ENCODE peak calls at places on chromosomes 2 and 18, in ten cellular contexts. One of them, this sample, is unnamed.

GRCh38 chr2:39516347-39517101 is 79.4 kb upstream of the MAP4K3 start:
- DNase-seq in activated T-helper 1 cell treated with anti-CD3 and anti-CD28 coated beads, Interleukin-12 subunit alpha, Interleukin-12 subunit beta, Interleukin-2, Interleukin-4 antibody, amounts not matched to agents 30 ng/mL and 10 ng/mL and 1 ng/mL, durations not matched to agents 14 hours and 24 hours and 36 hours: no peak
- DNase-seq in NCI-H1436 treated with DMSO at 0.1 percent for 48 hours: no peak
- DNase-seq in CD4-positive, alpha-beta T cell: no peak
- DNase-seq in AG09309: no peak
- DNase-seq in prostate gland: peak
- DNase-seq in body of pancreas: peak
- DNase-seq in HEK293T: no peak
- DNase-seq in T-helper 9 cell: no peak
- DNase-seq in Panc1: no peak
- DNase-seq in this sample: peak

GRCh38 chr2:134218928-134219707 is 34.8 kb upstream of the MGAT5 start:
- DNase-seq in activated T-helper 1 cell treated with anti-CD3 and anti-CD28 coated beads, Interleukin-12 subunit alpha, Interleukin-12 subunit beta, Interleukin-2, Interleukin-4 antibody, amounts not matched to agents 30 ng/mL and 10 ng/mL and 1 ng/mL, durations not matched to agents 14 hours and 24 hours and 36 hours: peak
- DNase-seq in NCI-H1436 treated with DMSO at 0.1 percent for 48 hours: no peak
- DNase-seq in CD4-positive, alpha-beta T cell: peak
- DNase-seq in AG09309: no peak
- DNase-seq in prostate gland: no peak
- DNase-seq in body of pancreas: peak
- DNase-seq in HEK293T: no peak
- DNase-seq in T-helper 9 cell: peak
- DNase-seq in Panc1: no peak
- DNase-seq in this sample: no peak

GRCh38 chr2:222946700-222947278 is 86.0 kb downstream of the ACSL3 start:
- DNase-seq in activated T-helper 1 cell treated with anti-CD3 and anti-CD28 coated beads, Interleukin-12 subunit alpha, Interleukin-12 subunit beta, Interleukin-2, Interleukin-4 antibody, amounts not matched to agents 30 ng/mL and 10 ng/mL and 1 ng/mL, durations not matched to agents 14 hours and 24 hours and 36 hours: no peak
- DNase-seq in NCI-H1436 treated with DMSO at 0.1 percent for 48 hours: no peak
- DNase-seq in CD4-positive, alpha-beta T cell: no peak
- DNase-seq in AG09309: no peak
- DNase-seq in prostate gland: no peak
- DNase-seq in body of pancreas: no peak
- DNase-seq in HEK293T: no peak
- DNase-seq in T-helper 9 cell: no peak
- DNase-seq in Panc1: no peak
- DNase-seq in this sample: no peak

GRCh38 chr2:12277305-12278034 is 439.3 kb upstream of the TRIB2 start:
- DNase-seq in activated T-helper 1 cell treated with anti-CD3 and anti-CD28 coated beads, Interleukin-12 subunit alpha, Interleukin-12 subunit beta, Interleukin-2, Interleukin-4 antibody, amounts not matched to agents 30 ng/mL and 10 ng/mL and 1 ng/mL, durations not matched to agents 14 hours and 24 hours and 36 hours: no peak
- DNase-seq in NCI-H1436 treated with DMSO at 0.1 percent for 48 hours: no peak
- DNase-seq in CD4-positive, alpha-beta T cell: no peak
- DNase-seq in AG09309: no peak
- DNase-seq in prostate gland: no peak
- DNase-seq in body of pancreas: no peak
- DNase-seq in HEK293T: no peak
- DNase-seq in T-helper 9 cell: no peak
- DNase-seq in Panc1: no peak
- DNase-seq in this sample: no peak

GRCh38 chr2:114049280-114049679 is 159.4 kb downstream of the ACTR3 start:
- DNase-seq in activated T-helper 1 cell treated with anti-CD3 and anti-CD28 coated beads, Interleukin-12 subunit alpha, Interleukin-12 subunit beta, Interleukin-2, Interleukin-4 antibody, amounts not matched to agents 30 ng/mL and 10 ng/mL and 1 ng/mL, durations not matched to agents 14 hours and 24 hours and 36 hours: no peak
- DNase-seq in NCI-H1436 treated with DMSO at 0.1 percent for 48 hours: no peak
- DNase-seq in CD4-positive, alpha-beta T cell: no peak
- DNase-seq in AG09309: no peak
- DNase-seq in prostate gland: no peak
- DNase-seq in body of pancreas: no peak
- DNase-seq in HEK293T: no peak
- DNase-seq in T-helper 9 cell: no peak
- DNase-seq in Panc1: no peak
- DNase-seq in this sample: no peak

GRCh38 chr2:63818276-63818675 is 23.4 kb upstream of the UGP2 start:
- DNase-seq in activated T-helper 1 cell treated with anti-CD3 and anti-CD28 coated beads, Interleukin-12 subunit alpha, Interleukin-12 subunit beta, Interleukin-2, Interleukin-4 antibody, amounts not matched to agents 30 ng/mL and 10 ng/mL and 1 ng/mL, durations not matched to agents 14 hours and 24 hours and 36 hours: no peak
- DNase-seq in NCI-H1436 treated with DMSO at 0.1 percent for 48 hours: no peak
- DNase-seq in CD4-positive, alpha-beta T cell: no peak
- DNase-seq in AG09309: no peak
- DNase-seq in prostate gland: no peak
- DNase-seq in body of pancreas: no peak
- DNase-seq in HEK293T: no peak
- DNase-seq in T-helper 9 cell: no peak
- DNase-seq in Panc1: no peak
- DNase-seq in this sample: no peak

GRCh38 chr2:71940695-71941094 is 207.0 kb downstream of the CYP26B1 start:
- DNase-seq in activated T-helper 1 cell treated with anti-CD3 and anti-CD28 coated beads, Interleukin-12 subunit alpha, Interleukin-12 subunit beta, Interleukin-2, Interleukin-4 antibody, amounts not matched to agents 30 ng/mL and 10 ng/mL and 1 ng/mL, durations not matched to agents 14 hours and 24 hours and 36 hours: no peak
- DNase-seq in NCI-H1436 treated with DMSO at 0.1 percent for 48 hours: no peak
- DNase-seq in CD4-positive, alpha-beta T cell: no peak
- DNase-seq in AG09309: no peak
- DNase-seq in prostate gland: peak
- DNase-seq in body of pancreas: no peak
- DNase-seq in HEK293T: peak
- DNase-seq in T-helper 9 cell: no peak
- DNase-seq in Panc1: no peak
- DNase-seq in this sample: no peak

GRCh38 chr18:76805221-76805620 is 17.1 kb upstream of the ZNF236 start:
- DNase-seq in activated T-helper 1 cell treated with anti-CD3 and anti-CD28 coated beads, Interleukin-12 subunit alpha, Interleukin-12 subunit beta, Interleukin-2, Interleukin-4 antibody, amounts not matched to agents 30 ng/mL and 10 ng/mL and 1 ng/mL, durations not matched to agents 14 hours and 24 hours and 36 hours: no peak
- DNase-seq in NCI-H1436 treated with DMSO at 0.1 percent for 48 hours: no peak
- DNase-seq in CD4-positive, alpha-beta T cell: no peak
- DNase-seq in AG09309: no peak
- DNase-seq in prostate gland: no peak
- DNase-seq in body of pancreas: no peak
- DNase-seq in HEK293T: no peak
- DNase-seq in T-helper 9 cell: no peak
- DNase-seq in Panc1: no peak
- DNase-seq in this sample: no peak

GRCh38 chr2:62565309-62565908 is 59.4 kb upstream of the TMEM17 start:
- DNase-seq in activated T-helper 1 cell treated with anti-CD3 and anti-CD28 coated beads, Interleukin-12 subunit alpha, Interleukin-12 subunit beta, Interleukin-2, Interleukin-4 antibody, amounts not matched to agents 30 ng/mL and 10 ng/mL and 1 ng/mL, durations not matched to agents 14 hours and 24 hours and 36 hours: no peak
- DNase-seq in NCI-H1436 treated with DMSO at 0.1 percent for 48 hours: no peak
- DNase-seq in CD4-positive, alpha-beta T cell: no peak
- DNase-seq in AG09309: no peak
- DNase-seq in prostate gland: no peak
- DNase-seq in body of pancreas: no peak
- DNase-seq in HEK293T: no peak
- DNase-seq in T-helper 9 cell: no peak
- DNase-seq in Panc1: no peak
- DNase-seq in this sample: no peak

GRCh38 chr2:40220177-40220925 is 231.5 kb downstream of the SLC8A1 start:
- DNase-seq in activated T-helper 1 cell treated with anti-CD3 and anti-CD28 coated beads, Interleukin-12 subunit alpha, Interleukin-12 subunit beta, Interleukin-2, Interleukin-4 antibody, amounts not matched to agents 30 ng/mL and 10 ng/mL and 1 ng/mL, durations not matched to agents 14 hours and 24 hours and 36 hours: no peak
- DNase-seq in NCI-H1436 treated with DMSO at 0.1 percent for 48 hours: no peak
- DNase-seq in CD4-positive, alpha-beta T cell: no peak
- DNase-seq in AG09309: no peak
- DNase-seq in prostate gland: no peak
- DNase-seq in body of pancreas: peak
- DNase-seq in HEK293T: no peak
- DNase-seq in T-helper 9 cell: no peak
- DNase-seq in Panc1: no peak
- DNase-seq in this sample: no peak

GRCh38 chr18:63832470-63832869 is 55.0 kb upstream of the SERPINB2 start:
- DNase-seq in activated T-helper 1 cell treated with anti-CD3 and anti-CD28 coated beads, Interleukin-12 subunit alpha, Interleukin-12 subunit beta, Interleukin-2, Interleukin-4 antibody, amounts not matched to agents 30 ng/mL and 10 ng/mL and 1 ng/mL, durations not matched to agents 14 hours and 24 hours and 36 hours: no peak
- DNase-seq in NCI-H1436 treated with DMSO at 0.1 percent for 48 hours: no peak
- DNase-seq in CD4-positive, alpha-beta T cell: no peak
- DNase-seq in AG09309: peak
- DNase-seq in prostate gland: no peak
- DNase-seq in body of pancreas: no peak
- DNase-seq in HEK293T: no peak
- DNase-seq in T-helper 9 cell: no peak
- DNase-seq in Panc1: no peak
- DNase-seq in this sample: no peak

GRCh38 chr2:26607698-26608097 is 33.5 kb downstream of the CIB4 start:
- DNase-seq in activated T-helper 1 cell treated with anti-CD3 and anti-CD28 coated beads, Interleukin-12 subunit alpha, Interleukin-12 subunit beta, Interleukin-2, Interleukin-4 antibody, amounts not matched to agents 30 ng/mL and 10 ng/mL and 1 ng/mL, durations not matched to agents 14 hours and 24 hours and 36 hours: no peak
- DNase-seq in NCI-H1436 treated with DMSO at 0.1 percent for 48 hours: no peak
- DNase-seq in CD4-positive, alpha-beta T cell: no peak
- DNase-seq in AG09309: no peak
- DNase-seq in prostate gland: no peak
- DNase-seq in body of pancreas: no peak
- DNase-seq in HEK293T: no peak
- DNase-seq in T-helper 9 cell: no peak
- DNase-seq in Panc1: no peak
- DNase-seq in this sample: no peak

GRCh38 chr2:98404556-98405250 is 40.0 kb upstream of the INPP4A start:
- DNase-seq in activated T-helper 1 cell treated with anti-CD3 and anti-CD28 coated beads, Interleukin-12 subunit alpha, Interleukin-12 subunit beta, Interleukin-2, Interleukin-4 antibody, amounts not matched to agents 30 ng/mL and 10 ng/mL and 1 ng/mL, durations not matched to agents 14 hours and 24 hours and 36 hours: no peak
- DNase-seq in NCI-H1436 treated with DMSO at 0.1 percent for 48 hours: no peak
- DNase-seq in CD4-positive, alpha-beta T cell: no peak
- DNase-seq in AG09309: no peak
- DNase-seq in prostate gland: no peak
- DNase-seq in body of pancreas: no peak
- DNase-seq in HEK293T: no peak
- DNase-seq in T-helper 9 cell: no peak
- DNase-seq in Panc1: no peak
- DNase-seq in this sample: no peak

GRCh38 chr18:77263471-77263774 is 13.8 kb downstream of the GALR1 start:
- DNase-seq in activated T-helper 1 cell treated with anti-CD3 and anti-CD28 coated beads, Interleukin-12 subunit alpha, Interleukin-12 subunit beta, Interleukin-2, Interleukin-4 antibody, amounts not matched to agents 30 ng/mL and 10 ng/mL and 1 ng/mL, durations not matched to agents 14 hours and 24 hours and 36 hours: no peak
- DNase-seq in NCI-H1436 treated with DMSO at 0.1 percent for 48 hours: no peak
- DNase-seq in CD4-positive, alpha-beta T cell: no peak
- DNase-seq in AG09309: no peak
- DNase-seq in prostate gland: no peak
- DNase-seq in body of pancreas: no peak
- DNase-seq in HEK293T: no peak
- DNase-seq in T-helper 9 cell: no peak
- DNase-seq in Panc1: no peak
- DNase-seq in this sample: no peak

GRCh38 chr2:120460511-120460910 is 114.6 kb downstream of the INHBB start:
- DNase-seq in activated T-helper 1 cell treated with anti-CD3 and anti-CD28 coated beads, Interleukin-12 subunit alpha, Interleukin-12 subunit beta, Interleukin-2, Interleukin-4 antibody, amounts not matched to agents 30 ng/mL and 10 ng/mL and 1 ng/mL, durations not matched to agents 14 hours and 24 hours and 36 hours: no peak
- DNase-seq in NCI-H1436 treated with DMSO at 0.1 percent for 48 hours: no peak
- DNase-seq in CD4-positive, alpha-beta T cell: no peak
- DNase-seq in AG09309: no peak
- DNase-seq in prostate gland: no peak
- DNase-seq in body of pancreas: no peak
- DNase-seq in HEK293T: no peak
- DNase-seq in T-helper 9 cell: no peak
- DNase-seq in Panc1: no peak
- DNase-seq in this sample: no peak